ENCODE peak calls at places on chromosomes 1 and 21, in four cellular contexts. H is IMR-90, X is K562, T is GM12878. J is an unnamed sample.
A peak's percentile ranks its signal among the peaks of the same experiment; 100 is the strongest.

GRCh38 chr1:40795811-40796586 is 12.4 kb downstream of the KCNQ4 start:
- DNase-seq in H (no peak), T (no peak), X (no peak), J (no peak)

GRCh38 chr1:25174363-25174729 is 58.0 kb downstream of the SYF2 start:
- DNase-seq in T (no peak), H (no peak), X (no peak), J (no peak)

GRCh38 chr1:41847011-41847410 is 71.7 kb downstream of the HIVEP3 start:
- DNase-seq in H (no peak), T (no peak), X (no peak), J (no peak)

GRCh38 chr1:20185834-20186782 is at the start of the genes PLA2G2C and UBXN10:
- DNase-seq in T (no peak), X (peak; percentile 97), H (no peak), J (no peak)

GRCh38 chr1:114021665-114022099 is 42.4 kb downstream of the OLFML3 start:
- DNase-seq in X (no peak), T (no peak), H (no peak), J (no peak)

GRCh38 chr1:226133504-226134123 is 52.9 kb downstream of the ACBD3 start:
- DNase-seq in X (no peak), T (no peak), H (no peak), J (no peak)

GRCh38 chr1:20073247-20073646 is 3.3 kb downstream of the PLA2G5 start:
- DNase-seq in T (no peak), H (no peak), X (no peak), J (no peak)

GRCh38 chr1:162234571-162234970 is 142.1 kb downstream of the SPATA46 start:
- DNase-seq in H (no peak), X (no peak), T (no peak), J (no peak)

GRCh38 chr21:26153758-26154157 is 16.8 kb downstream of the APP start:
- DNase-seq in T (no peak), H (peak; percentile 34), X (no peak), J (no peak)

GRCh38 chr1:27106561-27107323 is 48.2 kb downstream of the SLC9A1 start:
- DNase-seq in X (no peak), H (no peak), T (no peak), J (no peak)

GRCh38 chr1:154749078-154749760 is 120.9 kb downstream of the KCNN3 start:
- DNase-seq in H (peak; percentile 23), T (peak; percentile 28), X (peak; percentile 22), J (peak; percentile 67)

GRCh38 chr1:194333240-194333639 is 1146.8 kb upstream of the B3GALT2 start:
- DNase-seq in T (no peak), H (no peak), X (no peak), J (no peak)

GRCh38 chr1:34163792-34164509 is 1.1 kb downstream of the CSMD2 start:
- DNase-seq in X (no peak), H (no peak), T (no peak), J (no peak)

GRCh38 chr1:30514137-30514654 is 209.2 kb downstream of the MATN1 start:
- DNase-seq in X (no peak), H (no peak), T (no peak), J (no peak)

GRCh38 chr1:34795916-34796315 is 3.1 kb downstream of the GJA4 start:
- DNase-seq in T (no peak), X (no peak), H (no peak), J (no peak)

DNA sequence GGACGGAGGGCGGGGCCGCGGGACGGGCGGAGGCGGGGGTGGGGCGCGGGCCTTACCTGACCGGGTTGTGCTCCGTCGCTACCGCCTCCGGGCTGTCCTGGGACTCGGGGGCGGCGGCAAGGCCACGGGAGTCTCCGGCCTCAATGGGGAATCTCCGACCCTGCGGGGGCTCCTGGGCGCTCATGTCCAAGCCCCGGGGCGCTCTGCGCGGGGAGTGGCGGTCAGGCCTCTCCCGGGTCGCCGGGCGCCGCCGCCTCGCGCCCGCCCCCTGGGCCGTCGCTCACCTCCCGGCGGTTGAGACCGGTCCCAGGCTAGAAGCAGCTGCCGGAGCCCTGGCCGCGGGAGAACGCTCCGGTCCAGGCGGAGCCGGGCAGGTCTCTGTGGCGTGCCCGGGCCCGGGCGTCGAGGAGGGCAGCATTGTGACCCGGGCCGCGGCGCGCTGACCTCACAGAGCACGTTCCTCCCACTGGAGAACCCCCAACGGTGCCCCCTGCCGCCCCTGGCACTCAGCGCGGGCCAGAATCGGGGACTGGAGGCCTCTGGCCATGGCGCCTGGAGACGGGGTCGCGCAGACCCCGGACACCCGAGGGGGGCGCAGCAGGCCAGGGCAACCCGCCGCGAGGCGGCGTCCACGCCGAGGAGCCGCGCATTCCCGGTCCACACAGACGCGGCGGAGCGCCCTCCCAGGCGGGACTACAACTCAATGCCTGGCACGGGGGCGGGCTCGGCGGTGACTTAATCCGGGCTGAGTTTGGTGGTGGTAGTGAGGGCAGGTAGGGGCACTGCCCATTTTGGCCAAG is 411 bp downstream of the FAM229A start:
- DNase-seq in T (no peak), H (no peak), X (no peak), J (no peak)
- TF ChIP-seq ELK1 in T (no peak), H (no peak), X (no peak), J (no peak)

DNA sequence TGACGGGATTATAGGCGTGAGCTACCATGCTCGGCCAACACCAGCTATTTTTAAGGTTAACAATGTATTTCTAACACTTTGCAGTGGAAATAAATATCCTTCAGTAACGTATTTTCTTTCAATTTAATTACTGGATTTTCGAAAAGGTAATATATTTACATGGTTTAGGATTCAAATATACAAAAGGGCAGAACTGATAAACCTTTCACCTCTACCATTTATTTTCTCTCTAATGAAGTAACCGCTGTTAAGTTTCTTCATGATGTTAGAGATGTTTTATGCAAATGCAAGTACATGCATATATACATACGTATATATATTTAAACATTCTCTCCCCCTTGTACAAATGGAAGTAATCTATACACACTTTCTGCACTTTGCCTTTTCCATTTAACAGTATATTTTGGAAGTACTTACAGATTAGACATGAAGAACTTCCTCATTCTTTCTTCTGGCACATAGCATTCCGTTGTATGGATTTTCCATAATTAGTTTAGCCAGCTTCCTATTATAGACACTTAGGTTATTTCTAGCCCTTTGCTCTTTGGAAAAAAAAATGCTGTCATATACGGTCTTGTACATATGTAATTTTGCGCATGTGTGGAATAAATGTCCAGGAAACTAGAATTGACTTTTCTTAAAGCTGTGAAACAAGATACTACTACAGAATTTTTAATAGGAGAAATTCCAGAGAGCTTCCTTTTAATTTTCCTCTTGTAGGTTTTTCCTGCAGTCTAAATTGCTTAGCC is 14.9 kb upstream of the HJV start:
- DNase-seq in X (no peak), H (no peak), T (peak; percentile 36), J (no peak)
- TF ChIP-seq ELK1 in X (no peak), H (no peak), T (no peak), J (no peak)

GRCh38 chr1:224644553-224645154 is 28.5 kb downstream of the CNIH3 start:
- DNase-seq in X (peak; percentile 76), T (peak; percentile 24), H (peak; percentile 55), J (peak; percentile 67)
- TF ChIP-seq ELK1 in X (no peak), T (no peak), H (no peak), J (no peak)

GRCh38 chr21:34526618-34527290 is 14.7 kb upstream of the KCNE1 start:
- DNase-seq in T (no peak), H (peak; percentile 100), X (no peak), J (peak; percentile 93)
- TF ChIP-seq ELK1 in T (no peak), H (no peak), X (no peak), J (no peak)

GRCh38 chr1:10713614-10714013 is 82.8 kb downstream of the CASZ1 start:
- DNase-seq in X (no peak), T (no peak), H (no peak), J (no peak)

GRCh38 chr1:10712568-10712967 is 83.9 kb downstream of the CASZ1 start:
- DNase-seq in H (no peak), T (no peak), X (no peak), J (no peak)

GRCh38 chr1:10716424-10716823 is 80.0 kb downstream of the CASZ1 start:
- DNase-seq in H (no peak), T (no peak), X (no peak), J (no peak)

GRCh38 chr1:10716840-10717239 is 79.6 kb downstream of the CASZ1 start:
- DNase-seq in X (no peak), H (no peak), T (no peak), J (no peak)

GRCh38 chr1:10714337-10715114 is 81.9 kb downstream of the CASZ1 start:
- DNase-seq in H (no peak), T (no peak), X (no peak), J (no peak)
- TF ChIP-seq ELK1 in H (no peak), T (no peak), X (no peak), J (no peak)

DNA sequence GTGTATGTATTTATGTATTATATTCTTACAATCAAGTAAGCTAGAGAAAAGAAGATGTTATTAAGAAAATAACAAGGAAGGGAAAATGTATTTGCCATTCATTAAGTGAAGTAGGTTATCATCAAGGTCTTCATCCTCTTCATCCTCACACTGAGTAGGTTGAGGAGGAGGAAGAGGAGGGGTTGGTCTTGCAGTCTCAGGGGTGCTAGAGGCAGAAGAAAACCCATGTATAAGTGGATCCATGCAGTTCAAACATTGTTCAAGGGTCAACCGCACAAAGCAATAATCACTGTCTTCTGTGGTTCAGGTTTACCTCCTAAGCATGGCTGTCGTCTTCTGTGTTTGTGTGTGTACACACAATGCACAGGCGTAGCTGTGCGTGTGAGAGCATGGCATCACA is 16.9 kb downstream of the URB2 start:
- DNase-seq in T (no peak), H (no peak), X (no peak), J (no peak)
- TF ChIP-seq ELK1 in T (no peak), H (no peak), X (no peak), J (no peak)

J was measured in A549.